ENCODE peak calls at places on chromosomes 6 and 20, in four cellular contexts. L is IMR-90, X is AG04450, E is HCT116. F is an unnamed sample.

GRCh38 chr6:112086744-112087135 is 542 bp downstream of the TUBE1 start:
- DNase-seq in E (peak), L (peak), X (no peak), F (peak)

GRCh38 chr6:137217801-137218472 is 1.2 kb downstream of the IFNGR1 start:
- DNase-seq in E (no peak), L (peak), X (no peak), F (peak)

GRCh38 chr6:121443953-121444590 is 8.6 kb downstream of the GJA1 start:
- DNase-seq in L (no peak), E (no peak), X (no peak), F (peak)

GRCh38 chr20:32902456-32903420 is 44.0 kb downstream of the EFCAB8 start:
- DNase-seq in E (peak), X (no peak), L (peak), F (peak)

GRCh38 chr6:31651602-31652191 is 764 bp downstream of the BAG6 start:
- DNase-seq in L (peak), X (no peak), E (peak), F (peak)

GRCh38 chr6:37988696-37989095 is 169.2 kb downstream of the ZFAND3 start:
- DNase-seq in L (no peak), X (no peak), E (no peak), F (no peak)

GRCh38 chr6:108677357-108677756 is 116.6 kb downstream of the FOXO3 start:
- DNase-seq in E (no peak), L (peak), X (no peak), F (no peak)

GRCh38 chr6:30462482-30462881 is 26.8 kb upstream of the HLA-E start:
- DNase-seq in X (no peak), L (no peak), E (no peak), F (no peak)

GRCh38 chr6:29655658-29656057 is 1.2 kb upstream of the MOG start:
- DNase-seq in X (no peak), E (no peak), L (no peak), F (no peak)

GRCh38 chr6:150273457-150274309 is 95.1 kb upstream of the IYD start:
- DNase-seq in E (no peak), X (no peak), L (no peak), F (no peak)

GRCh38 chr20:60962367-60963045 is 289.6 kb upstream of the CDH4 start:
- DNase-seq in X (no peak), L (no peak), E (no peak), F (no peak)

GRCh38 chr6:30915591-30915946 is 1.5 kb downstream of the VARS2 start:
- DNase-seq in L (peak), X (peak), E (peak), F (peak)

GRCh38 chr20:22732751-22733150 is 148.4 kb upstream of the FOXA2 start:
- DNase-seq in X (no peak), L (no peak), E (no peak), F (no peak)

GRCh38 chr6:17278289-17279061 is 2.7 kb upstream of the RBM24 start:
- DNase-seq in E (no peak), L (peak), X (peak), F (peak)

GRCh38 chr6:2529217-2529719 is 221.5 kb downstream of the MYLK4 start:
- DNase-seq in X (no peak), E (no peak), L (no peak), F (no peak)

GRCh38 chr6:106145741-106146227 is 59.6 kb downstream of the PRDM1 start:
- DNase-seq in L (peak), E (no peak), X (no peak), F (no peak)

GRCh38 chr6:15796130-15796766 is 133.4 kb upstream of the DTNBP1 start:
- DNase-seq in L (no peak), X (no peak), E (no peak), F (no peak)

GRCh38 chr20:63552481-63553249 is 1.3 kb upstream of the FNDC11 start:
- DNase-seq in X (no peak), L (no peak), E (no peak), F (no peak)

GRCh38 chr20:8602389-8603116 is 466.3 kb upstream of the PLCB4 start:
- DNase-seq in X (no peak), L (peak), E (no peak), F (peak)

GRCh38 chr6:148829415-148830101 is 82.7 kb downstream of the UST start:
- DNase-seq in X (no peak), E (no peak), L (peak), F (no peak)

GRCh38 chr6:44339301-44339700 is 3.1 kb upstream of the SPATS1 start:
- DNase-seq in X (no peak), L (no peak), E (no peak), F (no peak)

GRCh38 chr20:17964632-17965031 is 4.0 kb downstream of the SNX5 start:
- DNase-seq in X (no peak), E (no peak), L (no peak), F (no peak)
- H3K4me3 ChIP-seq in X (peak), E (no peak), L (no peak), F (no peak)

GRCh38 chr6:98942263-98942803 is 5.4 kb downstream of the FBXL4 start:
- DNase-seq in X (no peak), L (no peak), E (no peak), F (no peak)
- TF ChIP-seq CTCF in X (peak), L (no peak), E (no peak), F (no peak)

GRCh38 chr20:62474585-62475026 is 1.2 kb downstream of the GATA5 start:
- DNase-seq in L (no peak), X (no peak), E (no peak), F (no peak)

GRCh38 chr20:62473717-62474584 is 1.8 kb downstream of the GATA5 start:
- DNase-seq in E (no peak), X (no peak), L (no peak), F (no peak)

GRCh38 chr20:62476074-62476838 is 461 bp upstream of the GATA5 start:
- DNase-seq in L (no peak), X (no peak), E (no peak), F (no peak)

GRCh38 chr20:62475027-62475818 is 572 bp downstream of the GATA5 start:
- DNase-seq in E (no peak), X (no peak), L (no peak), F (no peak)

DNA sequence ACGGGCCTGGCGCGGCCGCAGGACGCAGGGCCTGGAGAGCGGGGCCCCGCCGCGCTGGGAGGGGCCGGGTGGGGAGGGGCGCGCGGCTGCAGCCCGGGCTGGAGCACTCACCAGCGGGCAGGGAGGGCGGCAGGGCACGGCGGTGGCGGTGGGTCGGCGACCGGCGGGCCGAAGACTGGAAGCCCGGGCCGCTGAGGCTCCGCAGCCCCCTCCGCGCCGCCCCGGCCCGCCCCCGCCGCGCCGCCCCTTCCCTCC is at the start of gene GATA5:
- DNase-seq in E (no peak), L (no peak), X (no peak), F (no peak)
- H3K4me3 ChIP-seq in E (no peak), L (no peak), X (no peak), F (no peak)

GRCh38 chr6:87333033-87333432 is 4.0 kb upstream of the GJB7 start:
- DNase-seq in X (no peak), E (no peak), L (no peak), F (no peak)
- TF ChIP-seq CTCF in X (no peak), E (no peak), L (no peak), F (no peak)

DNA sequence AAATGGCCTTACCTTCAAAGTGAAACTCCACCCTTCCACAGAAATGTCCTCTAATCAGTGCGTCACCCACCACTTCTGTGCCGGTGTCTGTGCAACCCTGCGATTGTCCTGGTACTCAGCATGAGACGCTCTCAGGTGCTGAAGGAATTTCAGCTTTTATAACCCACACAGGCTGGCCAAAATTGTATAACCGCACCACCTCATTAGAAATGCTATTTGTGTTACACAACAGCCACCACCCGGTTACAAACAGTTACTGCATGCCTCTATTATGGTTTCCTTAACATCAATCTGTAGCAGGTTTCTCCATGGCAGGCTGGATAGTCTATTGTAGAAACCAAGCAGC is 51.5 kb downstream of the SLC23A2 start:
- DNase-seq in E (no peak), X (no peak), L (peak), F (peak)
- H3K4me3 ChIP-seq in E (no peak), X (no peak), L (no peak), F (no peak)

DNA sequence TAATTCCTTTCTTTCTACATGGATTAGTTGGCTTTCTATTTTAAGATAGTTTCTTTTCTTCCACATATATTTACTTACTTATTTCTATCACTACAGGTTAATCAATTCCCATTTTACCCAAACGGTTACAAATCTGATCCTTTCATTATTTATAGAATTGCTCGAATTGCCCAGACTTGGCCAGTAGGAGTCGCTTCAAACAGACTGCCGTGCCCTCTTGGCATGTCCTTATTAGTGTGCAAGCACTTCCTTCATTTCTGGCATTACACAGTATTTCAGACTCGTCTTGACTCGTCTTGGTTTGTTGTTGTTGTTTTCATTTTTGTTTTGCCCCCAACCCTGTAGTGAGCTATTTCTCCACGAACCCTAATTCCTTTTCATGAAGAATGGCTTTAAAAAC is 74.6 kb downstream of the SAMD3 start:
- DNase-seq in E (no peak), X (no peak), L (no peak), F (no peak)
- TF ChIP-seq CTCF in E (no peak), X (no peak), L (no peak), F (no peak)

GRCh38 chr20:13947719-13948118 is 42.7 kb downstream of the SEL1L2 start:
- DNase-seq in X (no peak), L (no peak), E (no peak), F (no peak)
- H3K4me3 ChIP-seq in X (no peak), L (no peak), E (no peak), F (no peak)

F was measured in fibroblast of pulmonary artery.